ENCODE peak calls at places on chromosomes 4 and X, in five cellular contexts. O is GM12878, Q is H1, S is HepG2, Y is K562. R is an unnamed sample.

GRCh38 chrX:94389044-94389443 is 715.0 kb downstream of the FAM133A start:
- DNase-seq in Q (no peak), O (no peak), S (no peak), Y (no peak), R (no peak)

GRCh38 chrX:69896046-69896445 is 153.7 kb downstream of the AWAT2 start:
- DNase-seq in O (no peak), Y (no peak), Q (no peak), S (no peak), R (no peak)

GRCh38 chrX:23061116-23061515 is 61.4 kb downstream of the DDX53 start:
- DNase-seq in Q (no peak), O (no peak), S (no peak), Y (no peak), R (no peak)

GRCh38 chr4:40199179-40199670 is 2.4 kb downstream of the RHOH start:
- DNase-seq in Y (no peak), Q (no peak), O (no peak), S (no peak), R (no peak)

GRCh38 chrX:63275127-63275526 is 76.0 kb downstream of the SPIN4 start:
- DNase-seq in O (peak), S (peak), Q (peak), Y (peak), R (peak)

GRCh38 chrX:11380187-11380586 is 87.0 kb downstream of the AMELX start:
- DNase-seq in S (no peak), Y (no peak), O (no peak), Q (no peak), R (no peak)

GRCh38 chrX:52363247-52363883 is 5.5 kb upstream of the XAGE2 start:
- DNase-seq in S (no peak), Y (peak), Q (no peak), O (no peak), R (peak)

GRCh38 chrX:12128017-12128416 is 10.3 kb upstream of the FRMPD4 start:
- DNase-seq in Q (no peak), S (no peak), Y (no peak), O (no peak), R (no peak)

GRCh38 chrX:115650449-115650848 is 89.5 kb downstream of the PLS3 start:
- DNase-seq in Q (no peak), O (no peak), Y (no peak), S (no peak), R (no peak)

GRCh38 chrX:103791233-103791632 is 14.6 kb downstream of the PLP1 start:
- DNase-seq in Y (no peak), O (no peak), S (no peak), Q (no peak), R (no peak)

GRCh38 chr4:143287571-143287923 is 49.1 kb upstream of the GAB1 start:
- DNase-seq in S (no peak), O (no peak), Y (no peak), Q (no peak), R (no peak)

GRCh38 chrX:41334866-41335589 is 1.1 kb downstream of the DDX3X start:
- DNase-seq in Y (peak), S (no peak), O (no peak), Q (no peak), R (no peak)

GRCh38 chr4:153296424-153296823 is 48.1 kb upstream of the MND1 start:
- DNase-seq in O (no peak), S (no peak), Y (no peak), Q (no peak), R (no peak)

GRCh38 chr4:1993169-1993516 is 15.6 kb downstream of the NELFA start:
- DNase-seq in O (no peak), Y (no peak), S (no peak), Q (no peak), R (no peak)

GRCh38 chr4:87268401-87268800 is 48.0 kb upstream of the KLHL8 start:
- DNase-seq in S (no peak), O (no peak), Y (no peak), Q (no peak), R (no peak)

GRCh38 chr4:146243141-146243882 is 29.0 kb downstream of the REELD1 start:
- DNase-seq in Q (peak), O (peak), S (no peak), Y (peak), R (no peak)

GRCh38 chr4:35124116-35124515 is 1120.2 kb downstream of the ARAP2 start:
- DNase-seq in Q (no peak), Y (no peak), S (no peak), O (no peak), R (no peak)

GRCh38 chr4:41379230-41379629 is 122.5 kb downstream of the UCHL1 start:
- DNase-seq in O (no peak), S (no peak), Y (no peak), Q (no peak), R (no peak)

GRCh38 chr4:122152699-122153328 is 683 bp downstream of the BLTP1 start:
- DNase-seq in Y (peak), Q (no peak), S (peak), O (no peak), R (no peak)

GRCh38 chr4:41022116-41022515 is 192.2 kb downstream of the APBB2 start:
- DNase-seq in Y (no peak), S (no peak), O (no peak), Q (no peak), R (no peak)

GRCh38 chr4:76210502-76210901 is 3.1 kb downstream of the SCARB2 start:
- DNase-seq in Y (no peak), Q (no peak), O (no peak), S (no peak), R (no peak)

GRCh38 chr4:100062921-100063320 is 112.8 kb upstream of the H2AZ1 start:
- DNase-seq in S (no peak), Q (no peak), Y (no peak), O (no peak), R (no peak)

GRCh38 chrX:107571296-107571998 is 56.9 kb upstream of the PRPS1 start:
- DNase-seq in O (no peak), S (peak), Q (no peak), Y (no peak), R (peak)

GRCh38 chr4:3781193-3781886 is 15.2 kb downstream of the ADRA2C start:
- DNase-seq in O (no peak), Q (no peak), S (peak), Y (peak), R (peak)

GRCh38 chr4:112120021-112120420 is 25.2 kb upstream of the FAM241A start:
- DNase-seq in Q (no peak), O (no peak), Y (no peak), S (no peak), R (no peak)

GRCh38 chrX:68868316-68868715 is 39.5 kb downstream of the EFNB1 start:
- DNase-seq in O (no peak), Q (no peak), S (no peak), Y (no peak), R (no peak)

GRCh38 chrX:24684048-24684447 is 9.7 kb upstream of the POLA1 start:
- DNase-seq in Y (no peak), O (no peak), Q (no peak), S (no peak), R (no peak)

GRCh38 chrX:16743604-16744325 is 24.4 kb downstream of the SYAP1 start:
- DNase-seq in S (no peak), O (no peak), Y (no peak), Q (no peak), R (no peak)

GRCh38 chr4:47486306-47486705 is 1.2 kb downstream of the ATP10D start:
- DNase-seq in O (no peak), Y (no peak), S (no peak), Q (no peak), R (no peak)

GRCh38 chr4:110615366-110616161 is 7.3 kb downstream of the PITX2 start:
- DNase-seq in Q (peak), O (no peak), Y (no peak), S (no peak), R (no peak)

GRCh38 chrX:23333842-23334535 is 660 bp upstream of the PTCHD1 start:
- DNase-seq in S (no peak), Y (no peak), Q (peak), O (no peak), R (no peak)

GRCh38 chrX:71532753-71533425 is at the start of gene OGT:
- DNase-seq in Q (peak), O (peak), S (peak), Y (peak), R (peak)

GRCh38 chrX:48468247-48468671 is 1.8 kb downstream of the SLC38A5 start:
- DNase-seq in S (no peak), Q (no peak), O (no peak), Y (peak), R (no peak)

GRCh38 chrX:12137982-12138365 is 299 bp upstream of the FRMPD4 start:
- DNase-seq in S (no peak), Q (peak), O (no peak), Y (no peak), R (no peak)

GRCh38 chrX:12292996-12293765 is 154.9 kb downstream of the FRMPD4 start:
- DNase-seq in Y (no peak), S (no peak), Q (no peak), O (no peak), R (no peak)

GRCh38 chrX:53547668-53548067 is 113.5 kb upstream of the HSD17B10 start:
- DNase-seq in Q (no peak), O (no peak), S (no peak), Y (no peak), R (no peak)

GRCh38 chr4:89753601-89754066 is 83.3 kb downstream of the SNCA start:
- DNase-seq in Y (no peak), O (no peak), Q (no peak), S (peak), R (peak)

GRCh38 chrX:63250253-63250868 is 100.8 kb downstream of the SPIN4 start:
- DNase-seq in Y (peak), S (peak), O (peak), Q (no peak), R (peak)

GRCh38 chr4:69133993-69134392 is 37.7 kb downstream of the UGT2B7 start:
- DNase-seq in Y (no peak), Q (no peak), O (no peak), S (no peak), R (no peak)
- TF ChIP-seq SRF in Y (no peak), Q (no peak), O (no peak), S (no peak), R (no peak)

GRCh38 chr4:102168580-102168979 is 176.7 kb downstream of the SLC39A8 start:
- DNase-seq in O (no peak), S (no peak), Q (no peak), Y (no peak), R (no peak)
- TF ChIP-seq SRF in O (no peak), S (no peak), Q (no peak), Y (no peak), R (no peak)

GRCh38 chr4:77617203-77617602 is 11.6 kb downstream of the CXCL13 start:
- DNase-seq in S (no peak), Q (no peak), O (no peak), Y (no peak), R (no peak)

GRCh38 chr4:77619408-77619807 is 13.8 kb downstream of the CXCL13 start:
- DNase-seq in S (no peak), Y (no peak), Q (no peak), O (no peak), R (no peak)

GRCh38 chr4:77615153-77615552 is 9.5 kb downstream of the CXCL13 start:
- DNase-seq in Y (no peak), S (no peak), Q (no peak), O (no peak), R (no peak)

GRCh38 chr4:77621254-77621653 is 15.6 kb downstream of the CXCL13 start:
- DNase-seq in S (no peak), Q (no peak), Y (no peak), O (no peak), R (no peak)

GRCh38 chr4:77618383-77619241 is 13.0 kb downstream of the CXCL13 start:
- DNase-seq in O (no peak), S (peak), Y (peak), Q (peak), R (peak)
- TF ChIP-seq SRF in O (no peak), S (no peak), Y (no peak), Q (no peak), R (no peak)

GRCh38 chr4:183392377-183392776 is 52.1 kb upstream of the CDKN2AIP start:
- DNase-seq in O (no peak), Y (no peak), Q (no peak), S (peak), R (no peak)
- TF ChIP-seq SRF in O (no peak), Y (no peak), Q (no peak), S (no peak), R (no peak)

GRCh38 chr4:155967098-155967497 is 13.4 kb upstream of the CTSO start:
- DNase-seq in Q (no peak), Y (no peak), S (no peak), O (no peak), R (no peak)
- TF ChIP-seq SRF in Q (no peak), Y (no peak), S (no peak), O (no peak), R (no peak)

GRCh38 chr4:141642711-141643110 is 6.3 kb downstream of the IL15 start:
- DNase-seq in O (no peak), Y (no peak), Q (no peak), S (no peak), R (no peak)

GRCh38 chr4:141643557-141643956 is 7.2 kb downstream of the IL15 start:
- DNase-seq in Q (no peak), O (no peak), Y (no peak), S (no peak), R (peak)

GRCh38 chr4:141646969-141647368 is 10.6 kb downstream of the IL15 start:
- DNase-seq in Q (no peak), S (no peak), O (no peak), Y (no peak), R (no peak)

GRCh38 chr4:141647982-141648381 is 11.6 kb downstream of the IL15 start:
- DNase-seq in S (no peak), O (no peak), Q (no peak), Y (no peak), R (no peak)

DNA sequence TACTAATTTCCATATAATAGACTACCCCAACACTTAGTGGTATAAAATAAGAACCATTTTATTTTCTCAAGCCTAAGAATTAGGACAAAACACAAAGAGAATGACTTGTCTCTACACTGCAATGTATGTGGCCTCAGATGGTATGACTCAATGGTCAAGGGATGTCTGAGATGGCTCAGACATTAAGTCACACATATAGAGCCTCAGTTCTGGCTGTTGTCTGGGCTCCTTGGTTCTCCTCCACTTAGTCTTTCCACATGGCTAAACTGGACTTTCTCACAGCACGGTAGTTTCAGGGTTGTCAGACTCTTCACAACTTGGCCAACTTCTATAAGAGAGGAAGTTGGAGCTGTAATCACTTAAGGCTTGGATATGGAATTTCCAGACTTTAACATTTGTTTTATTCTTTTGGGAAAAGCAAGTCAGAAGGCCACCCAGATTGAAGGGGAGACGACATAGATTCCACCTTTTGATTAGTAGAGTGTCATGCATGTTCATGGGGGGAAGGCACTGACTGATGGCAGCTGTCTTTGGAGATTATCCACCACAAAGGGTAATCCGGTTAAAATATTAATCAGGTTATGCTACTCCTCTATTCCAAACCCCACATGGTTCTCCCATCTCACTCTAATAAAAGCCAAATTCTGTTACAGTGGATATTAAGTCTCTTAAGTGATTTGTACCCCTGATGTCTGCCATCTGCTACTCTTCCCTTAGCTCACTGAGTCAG is 9.4 kb downstream of the IL15 start:
- DNase-seq in O (no peak), Y (no peak), S (no peak), Q (no peak), R (no peak)
- TF ChIP-seq SRF in O (no peak), Y (no peak), S (no peak), Q (no peak), R (no peak)

R was measured in HCT116.